ENCODE peak calls at places on chromosomes 16 and 17, in seven cellular contexts. One of them, this sample, is unnamed.

GRCh38 chr16:57984443-57985203 is 13.7 kb upstream of the CNGB1 start:
- DNase-seq in H9: peak
- DNase-seq in heart right ventricle: peak
- DNase-seq in mucosa of gallbladder: peak
- DNase-seq in uterus: peak
- DNase-seq in left kidney: peak
- DNase-seq in effector memory CD4-positive, alpha-beta T cell: peak
- DNase-seq in this sample: peak

GRCh38 chr16:57802635-57803412 is 533 bp upstream of the KIFC3 start:
- DNase-seq in H9: peak
- DNase-seq in heart right ventricle: peak
- DNase-seq in mucosa of gallbladder: no peak
- DNase-seq in uterus: no peak
- DNase-seq in left kidney: peak
- DNase-seq in effector memory CD4-positive, alpha-beta T cell: no peak
- DNase-seq in this sample: peak

GRCh38 chr17:49437696-49438438 is 23.2 kb upstream of the PHB1 start:
- DNase-seq in H9: peak
- DNase-seq in heart right ventricle: no peak
- DNase-seq in mucosa of gallbladder: no peak
- DNase-seq in uterus: no peak
- DNase-seq in left kidney: no peak
- DNase-seq in effector memory CD4-positive, alpha-beta T cell: no peak
- DNase-seq in this sample: no peak

GRCh38 chr17:19672009-19672837 is 23.7 kb downstream of the ALDH3A2 start:
- DNase-seq in H9: no peak
- DNase-seq in heart right ventricle: peak
- DNase-seq in mucosa of gallbladder: peak
- DNase-seq in uterus: no peak
- DNase-seq in left kidney: peak
- DNase-seq in effector memory CD4-positive, alpha-beta T cell: no peak
- DNase-seq in this sample: no peak

GRCh38 chr16:1491327-1491726 is 1.8 kb upstream of the TELO2 start:
- DNase-seq in H9: no peak
- DNase-seq in heart right ventricle: no peak
- DNase-seq in mucosa of gallbladder: no peak
- DNase-seq in uterus: no peak
- DNase-seq in left kidney: no peak
- DNase-seq in effector memory CD4-positive, alpha-beta T cell: no peak
- DNase-seq in this sample: no peak

GRCh38 chr16:10782628-10783027 is 36.0 kb downstream of the TVP23A start:
- DNase-seq in H9: no peak
- DNase-seq in heart right ventricle: no peak
- DNase-seq in mucosa of gallbladder: no peak
- DNase-seq in uterus: no peak
- DNase-seq in left kidney: no peak
- DNase-seq in effector memory CD4-positive, alpha-beta T cell: no peak
- DNase-seq in this sample: no peak

GRCh38 chr16:17723735-17724134 is 253.0 kb upstream of the XYLT1 start:
- DNase-seq in H9: no peak
- DNase-seq in heart right ventricle: no peak
- DNase-seq in mucosa of gallbladder: no peak
- DNase-seq in uterus: no peak
- DNase-seq in left kidney: no peak
- DNase-seq in effector memory CD4-positive, alpha-beta T cell: no peak
- DNase-seq in this sample: no peak

GRCh38 chr16:75379339-75379738 is 54.0 kb downstream of the CFDP1 start:
- DNase-seq in H9: no peak
- DNase-seq in heart right ventricle: no peak
- DNase-seq in mucosa of gallbladder: no peak
- DNase-seq in uterus: no peak
- DNase-seq in left kidney: no peak
- DNase-seq in effector memory CD4-positive, alpha-beta T cell: no peak
- DNase-seq in this sample: no peak

GRCh38 chr17:80851277-80851925 is 140.2 kb upstream of the CHMP6 start:
- DNase-seq in H9: no peak
- DNase-seq in heart right ventricle: no peak
- DNase-seq in mucosa of gallbladder: no peak
- DNase-seq in uterus: no peak
- DNase-seq in left kidney: no peak
- DNase-seq in effector memory CD4-positive, alpha-beta T cell: no peak
- DNase-seq in this sample: no peak

GRCh38 chr16:64017789-64018188 is 1104.1 kb downstream of the CDH11 start:
- DNase-seq in H9: no peak
- DNase-seq in heart right ventricle: no peak
- DNase-seq in mucosa of gallbladder: no peak
- DNase-seq in uterus: no peak
- DNase-seq in left kidney: no peak
- DNase-seq in effector memory CD4-positive, alpha-beta T cell: no peak
- DNase-seq in this sample: no peak

GRCh38 chr16:89921699-89922476 is 1.3 kb upstream of the TUBB3 start:
- DNase-seq in H9: peak
- DNase-seq in heart right ventricle: peak
- DNase-seq in mucosa of gallbladder: peak
- DNase-seq in uterus: peak
- DNase-seq in left kidney: peak
- DNase-seq in effector memory CD4-positive, alpha-beta T cell: no peak
- DNase-seq in this sample: peak